ENCODE peak calls at places on chromosome 16, in nine cellular contexts. One of them, this sample, is unnamed.

GRCh38 chr16:67893791-67894399 is 841 bp downstream of the PSKH1 start:
- DNase-seq in sigmoid colon: no peak
- DNase-seq in vagina: no peak
- DNase-seq in heart left ventricle: no peak
- DNase-seq in IMR-90: no peak
- DNase-seq in A549: no peak
- DNase-seq in adrenal gland: peak; percentile 44
- DNase-seq in K562: peak; percentile 39
- DNase-seq in tibial nerve: no peak
- DNase-seq in this sample: no peak

GRCh38 chr16:67394271-67395104 is 1.2 kb upstream of the TPPP3 start:
- DNase-seq in IMR-90: no peak
- DNase-seq in tibial nerve: no peak
- DNase-seq in A549: no peak
- DNase-seq in heart left ventricle: peak; percentile 45
- DNase-seq in K562: no peak
- DNase-seq in vagina: no peak
- DNase-seq in sigmoid colon: peak; percentile 70
- DNase-seq in adrenal gland: peak; percentile 37
- DNase-seq in this sample: peak; percentile 14

GRCh38 chr16:77197747-77198146 is 1.5 kb upstream of the SYCE1L start:
- DNase-seq in vagina: no peak
- DNase-seq in adrenal gland: no peak
- DNase-seq in sigmoid colon: no peak
- DNase-seq in K562: no peak
- DNase-seq in tibial nerve: no peak
- DNase-seq in heart left ventricle: no peak
- DNase-seq in A549: no peak
- DNase-seq in IMR-90: no peak
- DNase-seq in this sample: no peak

GRCh38 chr16:4521971-4522623 is 16.5 kb downstream of the CDIP1 start:
- DNase-seq in sigmoid colon: no peak
- DNase-seq in IMR-90: no peak
- DNase-seq in heart left ventricle: no peak
- DNase-seq in vagina: no peak
- DNase-seq in tibial nerve: no peak
- DNase-seq in adrenal gland: no peak
- DNase-seq in K562: no peak
- DNase-seq in A549: no peak
- DNase-seq in this sample: no peak

GRCh38 chr16:53071748-53072301 is 17.0 kb downstream of the CHD9 start:
- DNase-seq in tibial nerve: peak; percentile 45
- DNase-seq in IMR-90: no peak
- DNase-seq in A549: no peak
- DNase-seq in adrenal gland: peak; percentile 42
- DNase-seq in heart left ventricle: peak; percentile 87
- DNase-seq in K562: no peak
- DNase-seq in sigmoid colon: peak; percentile 90
- DNase-seq in vagina: no peak
- DNase-seq in this sample: no peak

GRCh38 chr16:58421029-58421428 is 28.8 kb downstream of the GINS3 start:
- DNase-seq in IMR-90: no peak
- DNase-seq in K562: peak; percentile 22
- DNase-seq in vagina: no peak
- DNase-seq in tibial nerve: no peak
- DNase-seq in heart left ventricle: no peak
- DNase-seq in sigmoid colon: peak; percentile 25
- DNase-seq in adrenal gland: no peak
- DNase-seq in A549: no peak
- DNase-seq in this sample: no peak

GRCh38 chr16:78390070-78390469 is 290.6 kb downstream of the WWOX start:
- DNase-seq in adrenal gland: no peak
- DNase-seq in A549: no peak
- DNase-seq in IMR-90: no peak
- DNase-seq in sigmoid colon: no peak
- DNase-seq in K562: no peak
- DNase-seq in heart left ventricle: no peak
- DNase-seq in vagina: no peak
- DNase-seq in tibial nerve: peak; percentile 9
- DNase-seq in this sample: no peak

GRCh38 chr16:8474576-8474975 is 115.7 kb downstream of the TMEM114 start:
- DNase-seq in K562: no peak
- DNase-seq in A549: no peak
- DNase-seq in IMR-90: no peak
- DNase-seq in adrenal gland: no peak
- DNase-seq in tibial nerve: no peak
- DNase-seq in vagina: no peak
- DNase-seq in heart left ventricle: no peak
- DNase-seq in sigmoid colon: no peak
- DNase-seq in this sample: no peak

GRCh38 chr16:50267151-50267631 is 840 bp downstream of the ADCY7 start:
- DNase-seq in IMR-90: no peak
- DNase-seq in adrenal gland: no peak
- DNase-seq in K562: no peak
- DNase-seq in vagina: no peak
- DNase-seq in sigmoid colon: peak; percentile 59
- DNase-seq in heart left ventricle: peak; percentile 22
- DNase-seq in A549: no peak
- DNase-seq in tibial nerve: no peak
- DNase-seq in this sample: no peak

GRCh38 chr16:86041205-86041604 is 142.2 kb downstream of the IRF8 start:
- DNase-seq in K562: no peak
- DNase-seq in heart left ventricle: no peak
- DNase-seq in vagina: no peak
- DNase-seq in A549: no peak
- DNase-seq in adrenal gland: no peak
- DNase-seq in sigmoid colon: no peak
- DNase-seq in IMR-90: no peak
- DNase-seq in tibial nerve: no peak
- DNase-seq in this sample: no peak

GRCh38 chr16:50297301-50298074 is 31.1 kb downstream of the ADCY7 start:
- DNase-seq in IMR-90: no peak
- DNase-seq in heart left ventricle: peak; percentile 32
- DNase-seq in K562: no peak
- DNase-seq in sigmoid colon: peak; percentile 63
- DNase-seq in A549: no peak
- DNase-seq in vagina: no peak
- DNase-seq in adrenal gland: no peak
- DNase-seq in tibial nerve: no peak
- DNase-seq in this sample: no peak

GRCh38 chr16:81450783-81451491 is 6.3 kb downstream of the CMIP start:
- DNase-seq in A549: no peak
- DNase-seq in vagina: no peak
- DNase-seq in sigmoid colon: no peak
- DNase-seq in tibial nerve: no peak
- DNase-seq in adrenal gland: no peak
- DNase-seq in K562: peak; percentile 42
- DNase-seq in IMR-90: no peak
- DNase-seq in heart left ventricle: no peak
- DNase-seq in this sample: no peak

GRCh38 chr16:67400901-67401300 is 7.6 kb upstream of the TPPP3 start:
- DNase-seq in K562: no peak
- DNase-seq in tibial nerve: no peak
- DNase-seq in vagina: no peak
- DNase-seq in sigmoid colon: no peak
- DNase-seq in adrenal gland: no peak
- DNase-seq in A549: no peak
- DNase-seq in heart left ventricle: no peak
- DNase-seq in IMR-90: no peak
- DNase-seq in this sample: no peak

GRCh38 chr16:84689126-84689525 is 10.7 kb upstream of the USP10 start:
- DNase-seq in vagina: no peak
- DNase-seq in tibial nerve: no peak
- DNase-seq in heart left ventricle: no peak
- DNase-seq in A549: no peak
- DNase-seq in K562: no peak
- DNase-seq in sigmoid colon: peak; percentile 44
- DNase-seq in IMR-90: peak; percentile 99
- DNase-seq in adrenal gland: no peak
- DNase-seq in this sample: no peak

GRCh38 chr16:89375021-89375420 is 115.3 kb downstream of the ANKRD11 start:
- DNase-seq in adrenal gland: no peak
- DNase-seq in sigmoid colon: no peak
- DNase-seq in tibial nerve: no peak
- DNase-seq in IMR-90: peak; percentile 87
- DNase-seq in A549: no peak
- DNase-seq in vagina: no peak
- DNase-seq in heart left ventricle: no peak
- DNase-seq in K562: no peak
- DNase-seq in this sample: no peak

GRCh38 chr16:67260426-67261063 is 11.8 kb downstream of the SLC9A5 start:
- DNase-seq in sigmoid colon: peak; percentile 55
- DNase-seq in K562: peak; percentile 79
- DNase-seq in A549: no peak
- DNase-seq in IMR-90: peak; percentile 72
- DNase-seq in tibial nerve: no peak
- DNase-seq in adrenal gland: peak; percentile 66
- DNase-seq in vagina: no peak
- DNase-seq in heart left ventricle: no peak
- DNase-seq in this sample: peak; percentile 69

GRCh38 chr16:56424404-56424765 is 960 bp downstream of the AMFR start:
- DNase-seq in heart left ventricle: no peak
- DNase-seq in adrenal gland: no peak
- DNase-seq in A549: no peak
- DNase-seq in vagina: no peak
- DNase-seq in IMR-90: no peak
- DNase-seq in K562: no peak
- DNase-seq in tibial nerve: no peak
- DNase-seq in sigmoid colon: no peak
- DNase-seq in this sample: no peak

GRCh38 chr16:56424791-56425438 is 430 bp downstream of the AMFR start:
- DNase-seq in heart left ventricle: peak; percentile 44
- DNase-seq in sigmoid colon: peak; percentile 74
- DNase-seq in vagina: no peak
- DNase-seq in K562: peak; percentile 38
- DNase-seq in A549: peak; percentile 21
- DNase-seq in IMR-90: no peak
- DNase-seq in tibial nerve: peak; percentile 17
- DNase-seq in adrenal gland: peak; percentile 31
- DNase-seq in this sample: peak; percentile 47

GRCh38 chr16:56426585-56426984 is 1.2 kb upstream of the AMFR start:
- DNase-seq in adrenal gland: no peak
- DNase-seq in vagina: no peak
- DNase-seq in sigmoid colon: no peak
- DNase-seq in K562: no peak
- DNase-seq in tibial nerve: no peak
- DNase-seq in A549: no peak
- DNase-seq in IMR-90: peak; percentile 16
- DNase-seq in heart left ventricle: no peak
- DNase-seq in this sample: no peak

GRCh38 chr16:56423584-56424403 is 1.6 kb downstream of the AMFR start:
- DNase-seq in tibial nerve: no peak
- DNase-seq in IMR-90: no peak
- DNase-seq in adrenal gland: no peak
- DNase-seq in vagina: no peak
- DNase-seq in heart left ventricle: no peak
- DNase-seq in sigmoid colon: no peak
- DNase-seq in K562: peak; percentile 50
- DNase-seq in A549: no peak
- DNase-seq in this sample: no peak

GRCh38 chr16:56425439-56425832 is at the start of gene AMFR:
- DNase-seq in IMR-90: peak; percentile 80
- DNase-seq in vagina: no peak
- DNase-seq in adrenal gland: peak; percentile 71
- DNase-seq in heart left ventricle: peak; percentile 73
- DNase-seq in K562: peak; percentile 87
- DNase-seq in A549: peak; percentile 75
- DNase-seq in tibial nerve: no peak
- DNase-seq in sigmoid colon: peak; percentile 79
- DNase-seq in this sample: peak; percentile 84
- TF ChIP-seq CTCF in IMR-90: peak; percentile 51
- TF ChIP-seq CTCF in vagina: no peak
- TF ChIP-seq CTCF in adrenal gland: no peak
- TF ChIP-seq CTCF in heart left ventricle: peak; percentile 74
- TF ChIP-seq CTCF in K562: peak; percentile 57
- TF ChIP-seq CTCF in A549: peak; percentile 48
- TF ChIP-seq CTCF in tibial nerve: peak; percentile 94
- TF ChIP-seq CTCF in sigmoid colon: peak; percentile 25
- TF ChIP-seq CTCF in this sample: peak; percentile 86

GRCh38 chr16:21158208-21159110 is at the start of gene LDAF1:
- DNase-seq in IMR-90: peak; percentile 63
- DNase-seq in K562: peak; percentile 90
- DNase-seq in adrenal gland: peak; percentile 86
- DNase-seq in sigmoid colon: peak; percentile 93
- DNase-seq in A549: peak; percentile 75
- DNase-seq in vagina: peak; percentile 92
- DNase-seq in tibial nerve: peak; percentile 61
- DNase-seq in heart left ventricle: peak; percentile 88
- DNase-seq in this sample: peak; percentile 64
- TF ChIP-seq POLR2A in IMR-90: no peak
- TF ChIP-seq POLR2A in K562: peak; percentile 77
- TF ChIP-seq POLR2A in adrenal gland: peak; percentile 62
- TF ChIP-seq POLR2A in sigmoid colon: peak; percentile 61
- TF ChIP-seq POLR2A in A549: no peak
- TF ChIP-seq POLR2A in vagina: no peak
- TF ChIP-seq POLR2A in tibial nerve: no peak
- TF ChIP-seq POLR2A in heart left ventricle: peak; percentile 69
- TF ChIP-seq POLR2A in this sample: peak; percentile 67

GRCh38 chr16:60478810-60479209 is 1557.4 kb downstream of the CDH8 start:
- DNase-seq in vagina: no peak
- DNase-seq in adrenal gland: no peak
- DNase-seq in tibial nerve: no peak
- DNase-seq in K562: no peak
- DNase-seq in heart left ventricle: no peak
- DNase-seq in sigmoid colon: no peak
- DNase-seq in A549: no peak
- DNase-seq in IMR-90: no peak
- DNase-seq in this sample: no peak
- H3K9me3 ChIP-seq in vagina: no peaks in the 10 kb centered on the region
- H3K9me3 ChIP-seq in adrenal gland: no peaks in the 10 kb centered on the region
- H3K9me3 ChIP-seq in tibial nerve: no peaks in the 10 kb centered on the region
- H3K9me3 ChIP-seq in K562: no peaks in the 10 kb centered on the region
- H3K9me3 ChIP-seq in heart left ventricle: no peaks in the 10 kb centered on the region
- H3K9me3 ChIP-seq in sigmoid colon: no peaks in the 10 kb centered on the region
- H3K9me3 ChIP-seq in A549: no peaks in the 10 kb centered on the region
- H3K9me3 ChIP-seq in IMR-90: no peaks in the 10 kb centered on the region
- H3K9me3 ChIP-seq in this sample: no peaks in the 10 kb centered on the region

DNA sequence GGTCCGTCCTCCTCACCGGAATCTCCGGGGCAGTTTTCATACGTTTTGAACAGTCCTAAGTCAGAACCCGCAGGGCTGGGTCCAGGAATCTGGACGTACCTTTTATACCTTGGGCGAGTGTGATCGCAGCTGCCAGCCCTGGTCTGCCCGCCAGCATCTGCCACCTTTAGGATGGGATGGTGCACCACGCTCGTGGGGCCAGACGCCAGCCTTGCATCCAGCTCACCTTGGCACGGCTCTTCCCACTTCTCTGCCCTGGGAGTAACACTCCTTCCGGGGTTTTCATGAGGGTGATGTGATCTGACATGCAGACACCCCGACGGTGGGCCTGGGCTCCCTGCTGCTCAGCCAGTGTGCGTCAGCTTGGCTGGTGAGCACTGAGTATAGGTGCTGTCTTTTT is 66.6 kb upstream of the ZNF469 start:
- DNase-seq in sigmoid colon: no peak
- DNase-seq in tibial nerve: no peak
- DNase-seq in K562: no peak
- DNase-seq in A549: no peak
- DNase-seq in vagina: no peak
- DNase-seq in IMR-90: no peak
- DNase-seq in heart left ventricle: no peak
- DNase-seq in adrenal gland: no peak
- DNase-seq in this sample: no peak
- TF ChIP-seq CTCF in sigmoid colon: no peak
- TF ChIP-seq CTCF in tibial nerve: no peak
- TF ChIP-seq CTCF in K562: no peak
- TF ChIP-seq CTCF in A549: no peak
- TF ChIP-seq CTCF in vagina: no peak
- TF ChIP-seq CTCF in IMR-90: no peak
- TF ChIP-seq CTCF in heart left ventricle: no peak
- TF ChIP-seq CTCF in adrenal gland: no peak
- TF ChIP-seq CTCF in this sample: no peak

GRCh38 chr16:2089676-2090480 is 42.1 kb downstream of the TSC2 start:
- DNase-seq in IMR-90: no peak
- DNase-seq in heart left ventricle: no peak
- DNase-seq in K562: no peak
- DNase-seq in adrenal gland: peak; percentile 52
- DNase-seq in A549: no peak
- DNase-seq in sigmoid colon: no peak
- DNase-seq in vagina: no peak
- DNase-seq in tibial nerve: no peak
- DNase-seq in this sample: no peak
- TF ChIP-seq POLR2A in IMR-90: no peak
- TF ChIP-seq POLR2A in heart left ventricle: no peak
- TF ChIP-seq POLR2A in K562: no peak
- TF ChIP-seq POLR2A in adrenal gland: no peak
- TF ChIP-seq POLR2A in A549: no peak
- TF ChIP-seq POLR2A in sigmoid colon: no peak
- TF ChIP-seq POLR2A in vagina: no peak
- TF ChIP-seq POLR2A in tibial nerve: no peak
- TF ChIP-seq POLR2A in this sample: no peak